ENCODE peak calls at places on chromosome 18, in six cellular contexts. V is hepatocyte, I is psoas muscle, Q is GM12878, X is coronary artery, L is GM06990. P is an unnamed sample.

GRCh38 chr18:48961547-48961946 is 10.8 kb upstream of the SMAD7 start:
- DNase-seq in V (peak), I (no peak), Q (no peak), X (peak), L (no peak), P (no peak)

GRCh38 chr18:77366067-77366724 is 116.5 kb downstream of the GALR1 start:
- DNase-seq in V (no peak), I (no peak), Q (no peak), X (no peak), L (no peak), P (no peak)

GRCh38 chr18:79799619-79800352 is 2.0 kb downstream of the KCNG2 start:
- DNase-seq in V (no peak), I (no peak), Q (no peak), X (no peak), L (no peak), P (no peak)

GRCh38 chr18:31943895-31944816 is 1.2 kb upstream of the TRAPPC8 start:
- DNase-seq in V (no peak), I (no peak), Q (no peak), X (no peak), L (peak), P (no peak)

GRCh38 chr18:47118986-47119385 is 31.3 kb downstream of the HDHD2 start:
- DNase-seq in V (no peak), I (no peak), Q (no peak), X (no peak), L (no peak), P (no peak)

GRCh38 chr18:43279015-43279758 is 1.9 kb upstream of the SYT4 start:
- DNase-seq in V (peak), I (no peak), Q (no peak), X (no peak), L (no peak), P (no peak)

GRCh38 chr18:72692086-72692485 is 147.9 kb upstream of the CBLN2 start:
- DNase-seq in V (peak), I (no peak), Q (no peak), X (no peak), L (no peak), P (no peak)

GRCh38 chr18:35000457-35000856 is 40.8 kb upstream of the MAPRE2 start:
- DNase-seq in V (no peak), I (no peak), Q (no peak), X (no peak), L (no peak), P (no peak)

GRCh38 chr18:48454146-48454796 is 45.1 kb upstream of the ZBTB7C start:
- DNase-seq in V (no peak), I (no peak), Q (no peak), X (no peak), L (no peak), P (no peak)

GRCh38 chr18:10051877-10052631 is 138.2 kb downstream of the VAPA start:
- DNase-seq in V (peak), I (peak), Q (no peak), X (no peak), L (no peak), P (no peak)

GRCh38 chr18:13447621-13448020 is 229.1 kb downstream of the LDLRAD4 start:
- DNase-seq in V (peak), I (peak), Q (no peak), X (peak), L (no peak), P (no peak)

GRCh38 chr18:78228974-78229373 is 750.6 kb upstream of the SALL3 start:
- DNase-seq in V (no peak), I (no peak), Q (no peak), X (no peak), L (no peak), P (no peak)

GRCh38 chr18:42675810-42676209 is 439.7 kb downstream of the RIT2 start:
- DNase-seq in V (no peak), I (no peak), Q (no peak), X (no peak), L (no peak), P (no peak)

GRCh38 chr18:9823805-9824473 is 61.8 kb upstream of the TXNDC2 start:
- DNase-seq in V (no peak), I (no peak), Q (no peak), X (no peak), L (no peak), P (no peak)

GRCh38 chr18:79481041-79481790 is 85.5 kb downstream of the NFATC1 start:
- DNase-seq in V (no peak), I (no peak), Q (no peak), X (no peak), L (no peak), P (no peak)

GRCh38 chr18:9594782-9595181 is 19.6 kb downstream of the PPP4R1 start:
- DNase-seq in V (peak), I (no peak), Q (no peak), X (no peak), L (peak), P (no peak)

GRCh38 chr18:73615506-73615905 is 532.1 kb downstream of the FBXO15 start:
- DNase-seq in V (no peak), I (no peak), Q (no peak), X (no peak), L (no peak), P (no peak)

GRCh38 chr18:60984496-60984895 is 348.7 kb upstream of the CDH20 start:
- DNase-seq in V (no peak), I (no peak), Q (no peak), X (no peak), L (no peak), P (no peak)

GRCh38 chr18:68699043-68699442 is 15.9 kb downstream of the TMX3 start:
- DNase-seq in V (no peak), I (no peak), Q (no peak), X (no peak), L (no peak), P (no peak)

GRCh38 chr18:3461704-3462103 is 11.7 kb downstream of the TGIF1 start:
- DNase-seq in V (no peak), I (no peak), Q (no peak), X (no peak), L (no peak), P (no peak)

GRCh38 chr18:45590060-45590537 is 25.2 kb upstream of the SLC14A2 start:
- DNase-seq in V (peak), I (no peak), Q (no peak), X (no peak), L (no peak), P (no peak)

GRCh38 chr18:70461323-70462077 is 172.7 kb downstream of the SOCS6 start:
- DNase-seq in V (no peak), I (no peak), Q (no peak), X (no peak), L (no peak), P (no peak)

GRCh38 chr18:58863539-58864145 is 1.0 kb upstream of the ZNF532 start:
- DNase-seq in V (peak), I (peak), Q (no peak), X (no peak), L (peak), P (no peak)

GRCh38 chr18:22311301-22311700 is 106.4 kb downstream of the CTAGE1 start:
- DNase-seq in V (no peak), I (no peak), Q (no peak), X (no peak), L (no peak), P (no peak)

GRCh38 chr18:904135-905090 is at the start of gene ADCYAP1:
- DNase-seq in V (peak), I (no peak), Q (no peak), X (no peak), L (no peak), P (no peak)
- H3K4me3 ChIP-seq in V (no peak), I (no peak), Q (no peak), X (no peak), L (no peak), P (no peak)

GRCh38 chr18:76266226-76266991 is 228.6 kb downstream of the ZNF516 start:
- DNase-seq in V (no peak), I (no peak), Q (no peak), X (no peak), L (no peak), P (no peak)
- H3K4me3 ChIP-seq in V (no peak), I (no peak), Q (no peak), X (peak), L (no peak), P (no peak)

GRCh38 chr18:55863876-55864275 is 275.9 kb upstream of the TCF4 start:
- DNase-seq in V (peak), I (no peak), Q (no peak), X (no peak), L (no peak), P (no peak)
- H3K4me3 ChIP-seq in V (no peak), I (no peak), Q (no peak), X (no peak), L (no peak), P (no peak)

DNA sequence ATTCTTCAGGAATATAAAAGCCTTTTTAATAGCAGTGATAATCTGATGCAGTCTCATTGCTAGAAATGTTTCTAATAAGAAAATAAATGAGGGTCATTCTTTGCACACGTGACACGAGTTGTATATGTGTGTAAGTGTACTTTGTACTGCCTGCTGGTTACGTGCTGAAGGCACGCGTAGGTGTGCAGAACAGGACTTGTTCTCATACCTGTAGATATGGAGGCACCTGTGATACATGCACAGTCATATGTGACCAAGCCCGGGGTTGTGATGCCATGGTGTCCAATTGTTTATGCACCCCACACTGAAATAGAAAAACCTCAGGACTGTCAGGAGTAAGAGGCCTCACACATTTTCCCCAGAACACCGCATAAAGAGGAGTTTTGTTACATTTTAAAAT is 9.1 kb downstream of the TSHZ1 start:
- DNase-seq in V (no peak), I (no peak), Q (no peak), X (no peak), L (no peak), P (no peak)
- H3K4me3 ChIP-seq in V (no peak), I (no peak), Q (no peak), X (no peak), L (no peak), P (no peak)

P was measured in GM12864.